ENCODE peak calls at places on chromosomes 11 and 22, in five cellular contexts. K is Panc1, R is AG08395, E is GM04504, D is AG20443. T is an unnamed sample.

GRCh38 chr22:27670701-27671412 is 130.7 kb downstream of the MN1 start:
- DNase-seq in K (no peak), R (no peak), E (no peak), D (peak; percentile 35), T (no peak)

GRCh38 chr11:61973603-61974162 is 6.2 kb upstream of the FTH1 start:
- DNase-seq in K (no peak), R (no peak), E (no peak), D (no peak), T (no peak)

GRCh38 chr11:84855846-84856245 is 771.3 kb downstream of the DLG2 start:
- DNase-seq in K (no peak), R (peak; percentile 70), E (peak; percentile 25), D (peak; percentile 65), T (peak; percentile 28)

GRCh38 chr11:128523616-128524015 is 63.7 kb downstream of the ETS1 start:
- DNase-seq in K (no peak), R (peak; percentile 47), E (no peak), D (peak; percentile 25), T (no peak)

GRCh38 chr11:112784323-112785073 is 176.7 kb upstream of the NCAM1 start:
- DNase-seq in K (no peak), R (peak; percentile 83), E (peak; percentile 44), D (peak; percentile 85), T (no peak)

GRCh38 chr22:23673826-23674690 is 16.8 kb upstream of the RGL4 start:
- DNase-seq in K (no peak), R (no peak), E (no peak), D (no peak), T (no peak)

GRCh38 chr22:46770726-46771125 is 8.3 kb downstream of the TBC1D22A start:
- DNase-seq in K (no peak), R (no peak), E (no peak), D (no peak), T (no peak)

GRCh38 chr11:113554531-113554930 is 79.3 kb upstream of the DRD2 start:
- DNase-seq in K (no peak), R (no peak), E (no peak), D (no peak), T (no peak)